ENCODE peak calls at places on chromosomes 4 and X, in eight cellular contexts. H, X, M, K, E, U, R and J are unnamed samples.

GRCh38 chrX:151419748-151420147 is 22.7 kb downstream of the VMA21 start:
- DNase-seq in U (no peak), X (no peak), H (no peak), E (no peak), R (no peak), M (no peak), K (no peak), J (no peak)

GRCh38 chrX:24055043-24055356 is 244 bp downstream of the EIF2S3 start:
- DNase-seq in E (no peak), X (no peak), H (no peak), K (no peak), M (no peak), U (no peak), R (no peak), J (no peak)

GRCh38 chr4:7393491-7394183 is 41.1 kb downstream of the PSAPL1 start:
- DNase-seq in E (no peak), X (no peak), H (no peak), U (no peak), R (no peak), M (no peak), K (no peak), J (no peak)

GRCh38 chrX:65985922-65986588 is 53.8 kb downstream of the VSIG4 start:
- DNase-seq in X (peak), M (peak), U (no peak), R (peak), H (peak), E (peak), K (peak), J (no peak)

GRCh38 chr4:42555828-42556227 is 101.1 kb downstream of the ATP8A1 start:
- DNase-seq in R (no peak), E (no peak), U (no peak), M (no peak), H (no peak), K (peak), X (no peak), J (no peak)

GRCh38 chr4:61086979-61087378 is 113.1 kb upstream of the ADGRL3 start:
- DNase-seq in U (no peak), K (no peak), H (no peak), X (no peak), R (no peak), E (no peak), M (no peak), J (no peak)

GRCh38 chrX:51459125-51459524 is 37.3 kb downstream of the NUDT11 start:
- DNase-seq in M (peak), K (peak), U (no peak), R (no peak), E (no peak), X (no peak), H (no peak), J (no peak)

GRCh38 chrX:138014577-138014976 is 448.6 kb downstream of the ZIC3 start:
- DNase-seq in X (no peak), H (no peak), K (no peak), M (no peak), U (no peak), R (no peak), E (no peak), J (no peak)

GRCh38 chr4:82809614-82810013 is 11.0 kb upstream of the SCD5 start:
- DNase-seq in E (no peak), H (no peak), K (no peak), X (no peak), U (no peak), M (no peak), R (no peak), J (no peak)

GRCh38 chr4:89173336-89174090 is 62.2 kb downstream of the TIGD2 start:
- DNase-seq in X (no peak), R (no peak), E (no peak), M (no peak), K (no peak), U (no peak), H (no peak), J (no peak)

GRCh38 chr4:112266823-112267222 is 18.9 kb downstream of the TIFA start:
- DNase-seq in H (no peak), X (no peak), M (no peak), K (peak), R (no peak), U (no peak), E (no peak), J (no peak)